ENCODE peak calls at places on chromosomes 12 and 14, in four cellular contexts. R, D, Y and H are unnamed samples. For H3K9me3, the result is how much of the 10 kb centered on the place peaks cover.

GRCh38 chr14:77026930-77027537 is 1.5 kb downstream of the IRF2BPL start:
- DNase-seq in R (peak), D (peak), Y (no peak), H (peak)

GRCh38 chr12:111807232-111807631 is 34.8 kb upstream of the MAPKAPK5 start:
- DNase-seq in R (no peak), D (peak), Y (no peak), H (peak)

GRCh38 chr14:100442036-100442435 is 118.9 kb downstream of the SLC25A47 start:
- DNase-seq in R (no peak), D (no peak), Y (no peak), H (no peak)

GRCh38 chr12:32466187-32466586 is 66.8 kb downstream of the FGD4 start:
- DNase-seq in R (no peak), D (no peak), Y (no peak), H (no peak)

GRCh38 chr12:22535478-22535877 is 8.9 kb downstream of the C2CD5 start:
- DNase-seq in R (no peak), D (no peak), Y (no peak), H (no peak)

GRCh38 chr14:104976198-104977007 is 1.8 kb downstream of the AHNAK2 start:
- DNase-seq in R (peak), D (peak), Y (peak), H (peak)

GRCh38 chr12:4054643-4055042 is 181.4 kb upstream of the PARP11 start:
- DNase-seq in R (no peak), D (no peak), Y (no peak), H (no peak)

GRCh38 chr12:102484017-102484731 is 3.8 kb upstream of the IGF1 start:
- DNase-seq in R (peak), D (peak), Y (no peak), H (peak)

GRCh38 chr12:43969882-43970281 is 134.0 kb downstream of the TMEM117 start:
- DNase-seq in R (peak), D (no peak), Y (peak), H (peak)

GRCh38 chr14:75886661-75887348 is 95.0 kb downstream of the TGFB3 start:
- DNase-seq in R (no peak), D (no peak), Y (no peak), H (no peak)

GRCh38 chr14:92499216-92499615 is 14.4 kb upstream of the RIN3 start:
- DNase-seq in R (no peak), D (no peak), Y (no peak), H (no peak)

GRCh38 chr12:121801601-121802484 is 2.0 kb upstream of the SETD1B start:
- DNase-seq in R (peak), D (no peak), Y (no peak), H (no peak)

GRCh38 chr12:88854260-88854659 is 274.0 kb upstream of the KITLG start:
- DNase-seq in R (peak), D (no peak), Y (peak), H (no peak)

GRCh38 chr12:88172844-88173407 is 30.8 kb downstream of the TMTC3 start:
- DNase-seq in R (peak), D (no peak), Y (no peak), H (no peak)

GRCh38 chr14:72104011-72104613 is 171.9 kb downstream of the RGS6 start:
- DNase-seq in R (no peak), D (no peak), Y (no peak), H (no peak)

GRCh38 chr14:61258985-61259384 is 22.2 kb downstream of the TMEM30B start:
- DNase-seq in R (peak), D (no peak), Y (no peak), H (no peak)

GRCh38 chr12:92602476-92602875 is 100.3 kb upstream of the PLEKHG7 start:
- DNase-seq in R (peak), D (no peak), Y (peak), H (no peak)

GRCh38 chr14:101174980-101175606 is 271.6 kb upstream of the RTL1 start:
- DNase-seq in R (no peak), D (no peak), Y (no peak), H (no peak)

GRCh38 chr12:12403264-12404248 is 46.7 kb downstream of the BORCS5 start:
- DNase-seq in R (no peak), D (no peak), Y (no peak), H (no peak)

GRCh38 chr12:67853204-67853603 is 136.0 kb upstream of the IFNG-AS1 start:
- DNase-seq in R (peak), D (no peak), Y (no peak), H (no peak)

GRCh38 chr14:32938719-32939253 is at the start of gene NPAS3:
- DNase-seq in R (no peak), D (no peak), Y (no peak), H (no peak)

GRCh38 chr12:57726884-57727757 is 11.4 kb downstream of the AGAP2 start:
- DNase-seq in R (peak), D (no peak), Y (no peak), H (no peak)

GRCh38 chr12:47775100-47775911 is 2.3 kb downstream of the SLC48A1 start:
- DNase-seq in R (peak), D (peak), Y (no peak), H (no peak)

GRCh38 chr12:2384533-2385328 is 331.9 kb downstream of the CACNA1C start:
- DNase-seq in R (peak), D (no peak), Y (peak), H (no peak)

GRCh38 chr14:75513911-75514672 is 8.2 kb upstream of the BATF start:
- DNase-seq in R (no peak), D (no peak), Y (no peak), H (no peak)

GRCh38 chr12:52003591-52003990 is 3.2 kb upstream of the TAMALIN start:
- DNase-seq in R (no peak), D (no peak), Y (no peak), H (no peak)

GRCh38 chr12:27148791-27149190 is 66.4 kb upstream of the C12orf71 start:
- DNase-seq in R (no peak), D (no peak), Y (no peak), H (no peak)

GRCh38 chr12:110233212-110233903 is 47.7 kb upstream of the ATP2A2 start:
- DNase-seq in R (no peak), D (no peak), Y (no peak), H (peak)

GRCh38 chr12:4037747-4038312 is 164.6 kb upstream of the PARP11 start:
- DNase-seq in R (peak), D (no peak), Y (no peak), H (no peak)

GRCh38 chr12:68240079-68240478 is 13.3 kb downstream of the IL22 start:
- DNase-seq in R (peak), D (no peak), Y (no peak), H (no peak)

GRCh38 chr12:94941440-94941862 is 62.0 kb downstream of the NDUFA12 start:
- DNase-seq in R (peak), D (no peak), Y (no peak), H (no peak)

GRCh38 chr14:81143793-81144192 is 77.0 kb downstream of the GTF2A1 start:
- DNase-seq in R (no peak), D (no peak), Y (no peak), H (no peak)

DNA sequence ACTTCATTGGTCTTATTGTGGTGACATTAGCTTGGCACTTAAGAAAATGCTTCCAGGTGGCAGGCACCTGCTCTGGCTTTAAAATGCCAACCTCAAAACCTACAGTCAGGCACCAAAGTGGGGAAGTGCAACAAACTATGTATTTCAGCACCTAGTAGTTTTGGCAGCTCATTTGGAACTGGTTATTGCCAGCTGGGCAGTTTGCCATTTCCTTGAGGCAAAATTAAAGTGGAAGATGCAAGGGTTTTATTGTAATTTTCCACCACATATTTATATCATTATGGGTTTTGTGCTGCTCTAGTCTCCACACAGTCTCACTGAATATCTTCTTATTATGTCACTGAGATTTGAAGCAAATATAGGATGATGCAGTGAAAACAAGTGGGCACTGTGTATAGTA is 117.0 kb downstream of the PRKD1 start:
- DNase-seq in R (peak), D (no peak), Y (no peak), H (no peak)
- H3K9me3 ChIP-seq in R (under half), D (under half), Y (under half), H (under half)

GRCh38 chr12:54146506-54147145 is 42.2 kb downstream of the SMUG1 start:
- DNase-seq in R (no peak), D (no peak), Y (no peak), H (no peak)

GRCh38 chr12:54148560-54149439 is 40.0 kb downstream of the SMUG1 start:
- DNase-seq in R (no peak), D (no peak), Y (no peak), H (no peak)

GRCh38 chr12:54147606-54148005 is 41.2 kb downstream of the SMUG1 start:
- DNase-seq in R (no peak), D (no peak), Y (no peak), H (no peak)

GRCh38 chr12:54145844-54146243 is 42.9 kb downstream of the SMUG1 start:
- DNase-seq in R (no peak), D (no peak), Y (no peak), H (no peak)

DNA sequence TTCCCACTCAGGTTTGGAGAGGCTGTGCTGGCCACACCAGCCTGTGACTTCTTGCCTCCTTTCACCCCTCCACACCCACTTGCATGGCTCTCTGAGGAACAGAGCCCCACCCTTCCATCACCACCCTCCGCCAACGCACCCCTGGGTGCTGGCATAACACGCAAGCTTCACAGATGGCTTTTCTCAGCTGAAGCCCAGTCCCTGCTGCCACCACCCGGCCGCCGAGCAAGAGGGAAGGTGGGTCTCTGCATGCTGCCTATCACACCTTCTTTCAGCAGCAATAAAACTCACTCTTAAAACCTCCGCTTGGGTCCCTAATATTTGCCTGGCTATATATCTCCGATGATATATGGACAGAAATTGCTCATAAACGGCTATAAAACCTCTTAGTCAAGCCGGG is 41.6 kb downstream of the SMUG1 start:
- DNase-seq in R (no peak), D (no peak), Y (no peak), H (no peak)
- TF ChIP-seq CTCF in R (no peak), D (no peak), Y (no peak), H (no peak)

GRCh38 chr12:106123110-106123509 is 15.6 kb downstream of the NUAK1 start:
- DNase-seq in R (no peak), D (no peak), Y (no peak), H (no peak)

GRCh38 chr12:106118278-106118820 is 20.4 kb downstream of the NUAK1 start:
- DNase-seq in R (no peak), D (no peak), Y (no peak), H (no peak)

GRCh38 chr12:106120578-106121105 is 18.1 kb downstream of the NUAK1 start:
- DNase-seq in R (no peak), D (no peak), Y (no peak), H (no peak)

GRCh38 chr12:106122004-106122403 is 16.8 kb downstream of the NUAK1 start:
- DNase-seq in R (no peak), D (no peak), Y (no peak), H (no peak)

DNA sequence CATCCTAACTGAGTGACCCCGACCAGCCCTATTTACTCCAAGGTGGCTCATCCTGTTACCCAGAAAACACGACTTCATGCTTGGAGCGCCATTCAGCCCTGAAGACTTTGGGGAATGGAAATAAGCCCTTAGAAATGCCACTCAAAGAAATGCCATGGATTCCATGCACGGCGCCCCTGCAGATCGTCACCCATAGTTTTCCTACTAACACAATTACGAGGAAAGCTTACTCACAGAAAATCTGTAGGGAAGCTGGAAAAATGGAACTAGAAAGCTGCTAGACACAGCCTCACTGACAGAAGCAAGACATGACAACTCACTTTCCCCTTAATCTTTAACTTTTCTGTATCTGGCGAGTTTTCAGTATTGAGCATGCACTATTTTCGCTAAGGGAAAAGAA is 19.5 kb downstream of the NUAK1 start:
- DNase-seq in R (no peak), D (no peak), Y (no peak), H (no peak)
- H3K4me3 ChIP-seq in R (no peak), D (no peak), Y (no peak), H (no peak)

GRCh38 chr12:29133141-29133540 is 15.9 kb upstream of the FAR2 start:
- DNase-seq in R (no peak), D (no peak), Y (no peak), H (no peak)
- H3K9me3 ChIP-seq in R (under half), D (under half), Y (under half), H (under half)

GRCh38 chr14:24311837-24312615 is 724 bp downstream of the LTB4R start:
- DNase-seq in R (peak), D (no peak), Y (no peak), H (no peak)

GRCh38 chr14:24312736-24313507 is 1.6 kb downstream of the LTB4R start:
- DNase-seq in R (peak), D (peak), Y (no peak), H (peak)

GRCh38 chr14:24309538-24310386 is at the start of gene LTB4R2:
- DNase-seq in R (no peak), D (no peak), Y (no peak), H (no peak)

GRCh38 chr14:24310387-24310665 is 386 bp downstream of the LTB4R2 start:
- DNase-seq in R (no peak), D (no peak), Y (no peak), H (no peak)

GRCh38 chr14:24310666-24311604 is at the start of gene LTB4R:
- DNase-seq in R (peak), D (peak), Y (no peak), H (peak)
- TF ChIP-seq CTCF in R (peak), D (peak), Y (peak), H (peak)